ENCODE peak calls at places on chromosomes 4 and X, in four cellular contexts. C is HepG2, S is GM12878, D is SK-N-SH. A is an unnamed sample.

GRCh38 chr4:55183926-55184599 is 58.7 kb upstream of the KDR start:
- DNase-seq in S (no peak), D (no peak), C (no peak), A (no peak)

GRCh38 chr4:47215759-47216158 is 184.4 kb downstream of the GABRB1 start:
- DNase-seq in D (no peak), C (no peak), S (no peak), A (no peak)

GRCh38 chr4:4694812-4695211 is 153.0 kb upstream of the STX18 start:
- DNase-seq in S (no peak), D (no peak), C (peak; percentile 16), A (no peak)

GRCh38 chr4:30789219-30789671 is 69.1 kb downstream of the PCDH7 start:
- DNase-seq in D (no peak), S (no peak), C (no peak), A (no peak)

GRCh38 chrX:119816300-119816699 is 24.9 kb upstream of the RPL39 start:
- DNase-seq in S (no peak), C (no peak), D (no peak), A (no peak)

GRCh38 chrX:18654873-18655836 is 16.8 kb downstream of the RS1 start:
- DNase-seq in C (peak; percentile 28), D (no peak), S (no peak), A (no peak)

GRCh38 chr4:20687894-20688293 is 12.4 kb upstream of the PACRGL start:
- DNase-seq in D (no peak), S (no peak), C (no peak), A (no peak)

GRCh38 chrX:93468075-93468474 is 205.3 kb downstream of the NAP1L3 start:
- DNase-seq in C (no peak), S (no peak), D (no peak), A (no peak)

GRCh38 chr4:184433258-184433892 is 41.0 kb downstream of the IRF2 start:
- DNase-seq in S (no peak), C (no peak), D (no peak), A (no peak)

GRCh38 chr4:78213218-78213617 is 156.1 kb downstream of the FRAS1 start:
- DNase-seq in D (no peak), C (no peak), S (no peak), A (no peak)

GRCh38 chrX:16903274-16904019 is 33.3 kb upstream of the RBBP7 start:
- DNase-seq in C (no peak), S (peak; percentile 15), D (no peak), A (no peak)

GRCh38 chr4:133147365-133147821 is 1.7 kb upstream of the PCDH10 start:
- DNase-seq in S (no peak), C (no peak), D (no peak), A (no peak)

GRCh38 chrX:139738581-139738980 is 30.6 kb upstream of the MCF2 start:
- DNase-seq in D (no peak), S (no peak), C (no peak), A (no peak)

GRCh38 chr4:94160774-94161173 is 46.9 kb upstream of the SMARCAD1 start:
- DNase-seq in D (no peak), C (no peak), S (no peak), A (no peak)

GRCh38 chr4:186819357-186820086 is 95.9 kb upstream of the FAT1 start:
- DNase-seq in C (no peak), D (no peak), S (no peak), A (no peak)
- TF ChIP-seq SMC3 in C (no peak), D (no peak), S (no peak), A (no peak)

GRCh38 chr4:142329304-142329703 is 516.8 kb downstream of the INPP4B start:
- DNase-seq in S (no peak), C (no peak), D (no peak), A (no peak)

GRCh38 chr4:142331646-142332045 is 514.5 kb downstream of the INPP4B start:
- DNase-seq in D (no peak), C (no peak), S (no peak), A (no peak)

GRCh38 chr4:142331132-142331531 is 515.0 kb downstream of the INPP4B start:
- DNase-seq in S (no peak), D (no peak), C (no peak), A (no peak)

GRCh38 chr4:142336251-142336934 is 509.7 kb downstream of the INPP4B start:
- DNase-seq in C (no peak), S (no peak), D (no peak), A (no peak)

GRCh38 chr4:142334931-142335330 is 511.2 kb downstream of the INPP4B start:
- DNase-seq in C (no peak), S (no peak), D (no peak), A (no peak)
- TF ChIP-seq TAF1 in C (no peak), S (no peak), D (no peak), A (no peak)

DNA sequence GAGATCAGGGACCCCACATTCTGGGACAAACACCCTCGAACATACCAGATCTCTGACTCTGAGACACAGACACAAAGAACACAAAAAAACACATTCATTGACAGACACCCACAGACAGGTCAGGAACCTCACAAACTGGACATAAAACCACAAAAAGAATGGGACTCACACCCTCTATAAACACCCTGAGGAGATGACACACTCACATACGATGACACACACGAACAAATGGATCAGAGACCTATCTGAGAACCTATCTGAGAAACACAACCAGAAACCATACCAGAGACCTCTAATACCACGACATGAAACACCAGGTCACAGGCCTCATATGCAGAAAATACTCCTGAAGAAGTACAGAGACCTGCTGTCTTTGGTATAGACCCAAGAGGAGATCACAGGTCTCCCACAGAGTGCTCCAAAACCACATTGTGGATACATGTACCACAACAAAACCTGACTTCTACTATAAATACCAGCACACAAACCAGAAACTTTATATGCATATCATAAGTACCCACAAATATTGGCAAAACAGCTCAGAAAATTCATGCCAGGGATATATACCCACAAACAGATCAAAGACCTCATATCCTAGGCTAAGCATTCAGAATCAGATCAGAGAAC is 19.5 kb downstream of the SUV39H1 start:
- DNase-seq in S (no peak), C (no peak), D (no peak), A (no peak)
- H3K9me3 ChIP-seq in S (no peaks in the 10 kb centered on the region), C (no peaks in the 10 kb centered on the region), D (no peaks in the 10 kb centered on the region), A (no peaks in the 10 kb centered on the region)

DNA sequence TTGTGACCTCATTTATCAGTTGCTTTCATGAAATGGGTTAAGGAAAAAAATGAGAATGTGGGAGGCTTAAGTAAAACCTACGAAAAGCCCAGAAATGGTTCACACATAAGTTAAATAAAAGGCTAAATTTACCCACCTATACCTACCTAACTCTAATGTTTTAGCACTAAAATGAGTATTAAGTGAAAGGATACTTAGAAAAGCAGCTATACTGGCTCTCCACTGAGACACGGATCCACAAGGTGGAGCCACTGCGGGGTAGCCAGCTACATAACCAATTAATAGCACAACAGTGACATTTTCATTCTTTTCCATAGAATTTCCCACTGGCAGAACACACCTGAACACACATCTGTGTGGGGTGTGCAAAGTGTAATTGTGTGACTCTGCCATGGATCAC is 101.9 kb downstream of the MAML3 start:
- DNase-seq in C (peak; percentile 10), S (no peak), D (no peak), A (peak; percentile 30)
- TF ChIP-seq SMC3 in C (peak; percentile 14), S (peak; percentile 53), D (peak; percentile 84), A (peak; percentile 17)

GRCh38 chrX:118525146-118525725 is 29.6 kb downstream of the DOCK11 start:
- DNase-seq in D (no peak), S (no peak), C (no peak), A (no peak)

GRCh38 chrX:118534716-118535493 is 39.3 kb downstream of the DOCK11 start:
- DNase-seq in S (no peak), C (no peak), D (no peak), A (no peak)

GRCh38 chrX:118526149-118526548 is 30.5 kb downstream of the DOCK11 start:
- DNase-seq in C (no peak), S (no peak), D (no peak), A (no peak)

GRCh38 chrX:118528089-118528753 is 32.6 kb downstream of the DOCK11 start:
- DNase-seq in S (peak; percentile 47), C (no peak), D (no peak), A (no peak)

GRCh38 chrX:118530537-118530936 is 34.9 kb downstream of the DOCK11 start:
- DNase-seq in C (no peak), S (no peak), D (no peak), A (no peak)
- TF ChIP-seq TAF1 in C (no peak), S (no peak), D (no peak), A (no peak)

DNA sequence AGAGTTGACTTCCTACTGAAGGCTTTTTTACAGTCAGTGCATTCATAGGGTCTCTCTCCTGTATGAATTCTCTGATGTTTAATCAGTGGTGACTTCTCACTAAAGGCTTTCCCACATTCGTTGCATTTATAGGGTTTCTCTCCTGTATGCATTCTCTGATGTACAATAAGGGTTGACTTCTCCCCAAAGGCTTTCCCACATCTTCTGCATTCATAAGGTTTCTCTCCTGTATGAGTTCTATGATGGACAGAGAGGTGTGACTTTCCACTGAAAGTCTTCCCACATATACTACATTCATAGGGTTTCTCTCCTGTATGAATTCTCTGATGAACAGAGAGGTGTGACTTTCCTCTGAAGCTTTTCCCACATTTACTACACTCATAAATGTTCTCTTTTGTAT is 45.2 kb downstream of the ZNF674 start:
- DNase-seq in C (no peak), S (no peak), D (no peak), A (no peak)
- H3K9me3 ChIP-seq in C (peaks cover 9% of the 10 kb centered on the region), S (peaks cover 17% of the 10 kb centered on the region), D (peaks cover 30% of the 10 kb centered on the region), A (peaks cover 2% of the 10 kb centered on the region)

DNA sequence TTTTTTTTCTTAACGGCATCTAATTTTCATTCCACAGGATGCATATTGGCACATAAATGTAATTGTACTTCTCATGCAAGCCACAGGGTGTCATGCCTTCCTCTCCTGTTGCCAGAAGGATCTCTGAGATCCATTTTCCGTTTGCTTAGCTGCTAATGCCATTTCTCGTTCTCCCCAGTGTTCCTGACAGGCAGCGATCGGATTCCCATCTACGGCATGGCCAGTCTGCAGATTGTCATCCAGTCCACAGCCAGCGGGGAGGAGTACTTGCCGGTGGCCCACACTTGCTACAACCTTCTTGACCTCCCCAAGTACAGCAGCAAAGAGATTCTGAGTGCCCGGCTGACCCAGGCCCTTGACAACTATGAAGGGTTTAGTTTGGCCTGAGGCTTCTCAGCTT is 8.9 kb upstream of the NAP1L5 start:
- DNase-seq in S (no peak), D (peak; percentile 57), C (peak; percentile 53), A (no peak)
- TF ChIP-seq SMC3 in S (no peak), D (peak; percentile 84), C (peak; percentile 62), A (peak; percentile 48)

GRCh38 chrX:148681605-148682004 is 181.2 kb downstream of the AFF2 start:
- DNase-seq in S (no peak), D (no peak), C (no peak), A (no peak)
- TF ChIP-seq TAF1 in S (no peak), D (no peak), C (no peak), A (no peak)